ENCODE peak calls at places on chromosomes 13 and 19, in six cellular contexts. K, J, P, T, W and S are unnamed samples.

GRCh38 chr13:51935326-51936171 is 73.8 kb downstream of the CCDC70 start:
- DNase-seq in K (no peak), J (peak), P (no peak), T (no peak), W (no peak), S (no peak)

GRCh38 chr19:1503089-1503924 is 9.5 kb downstream of the ADAMTSL5 start:
- DNase-seq in K (peak), J (peak), P (no peak), T (peak), W (peak), S (peak)

GRCh38 chr19:41813911-41814310 is 17.5 kb downstream of the CEACAM3 start:
- DNase-seq in K (no peak), J (no peak), P (no peak), T (no peak), W (no peak), S (no peak)

GRCh38 chr13:98261165-98261672 is 84.2 kb upstream of the RNF113B start:
- DNase-seq in K (no peak), J (no peak), P (no peak), T (no peak), W (no peak), S (no peak)

GRCh38 chr19:47280183-47280797 is 5.6 kb downstream of the INAFM1 start:
- DNase-seq in K (no peak), J (peak), P (no peak), T (no peak), W (peak), S (no peak)

GRCh38 chr19:47699360-47699917 is 13.8 kb upstream of the EHD2 start:
- DNase-seq in K (no peak), J (peak), P (no peak), T (peak), W (peak), S (no peak)

GRCh38 chr13:20570540-20570939 is 3.6 kb downstream of the IFT88 start:
- DNase-seq in K (no peak), J (no peak), P (no peak), T (no peak), W (no peak), S (peak)

GRCh38 chr13:78913656-78914055 is 254.7 kb upstream of the OBI1 start:
- DNase-seq in K (no peak), J (no peak), P (no peak), T (no peak), W (no peak), S (no peak)

GRCh38 chr13:69948016-69948415 is 159.6 kb upstream of the ATXN8OS start:
- DNase-seq in K (no peak), J (no peak), P (no peak), T (no peak), W (no peak), S (no peak)

GRCh38 chr13:41111454-41111853 is 21.1 kb downstream of the KBTBD6 start:
- DNase-seq in K (no peak), J (no peak), P (no peak), T (no peak), W (no peak), S (peak)

GRCh38 chr19:29381353-29382203 is 144.2 kb upstream of the VSTM2B start:
- DNase-seq in K (no peak), J (no peak), P (no peak), T (no peak), W (no peak), S (no peak)

GRCh38 chr19:16901491-16902175 is 12.8 kb downstream of the F2RL3 start:
- DNase-seq in K (no peak), J (no peak), P (no peak), T (no peak), W (no peak), S (no peak)

GRCh38 chr13:109567315-109567714 is 219.1 kb downstream of the IRS2 start:
- DNase-seq in K (no peak), J (no peak), P (no peak), T (no peak), W (no peak), S (peak)

GRCh38 chr13:81409284-81409683 is 1068.4 kb upstream of the SPRY2 start:
- DNase-seq in K (no peak), J (no peak), P (no peak), T (no peak), W (no peak), S (no peak)

GRCh38 chr13:100197591-100198365 is 108.9 kb downstream of the PCCA start:
- DNase-seq in K (no peak), J (no peak), P (no peak), T (no peak), W (no peak), S (peak)

GRCh38 chr13:48600374-48601364 is 53.1 kb upstream of the CYSLTR2 start:
- DNase-seq in K (no peak), J (peak), P (peak), T (no peak), W (no peak), S (peak)

GRCh38 chr13:98476538-98476966 is 100.4 kb downstream of the STK24 start:
- DNase-seq in K (no peak), J (peak), P (peak), T (no peak), W (peak), S (peak)

GRCh38 chr13:39415403-39415802 is 187.6 kb downstream of the LHFPL6 start:
- DNase-seq in K (peak), J (peak), P (no peak), T (no peak), W (no peak), S (peak)

GRCh38 chr13:20566424-20566916 is 487 bp upstream of the IFT88 start:
- DNase-seq in K (peak), J (peak), P (peak), T (peak), W (no peak), S (peak)

GRCh38 chr13:92316030-92316429 is 910.6 kb upstream of the GPC6 start:
- DNase-seq in K (no peak), J (no peak), P (no peak), T (no peak), W (no peak), S (no peak)

GRCh38 chr13:112898786-112899617 is 70.0 kb upstream of the MCF2L start:
- DNase-seq in K (no peak), J (no peak), P (no peak), T (no peak), W (no peak), S (no peak)

GRCh38 chr19:14248578-14249011 is 42.6 kb upstream of the ADGRL1 start:
- DNase-seq in K (peak), J (peak), P (no peak), T (peak), W (peak), S (peak)

GRCh38 chr19:28297036-28297435 is 915.9 kb downstream of the UQCRFS1 start:
- DNase-seq in K (no peak), J (no peak), P (no peak), T (no peak), W (no peak), S (no peak)